ENCODE peak calls at places on chromosomes 13 and 19, in five cellular contexts. One of them, this sample, is unnamed.

GRCh38 chr13:35549481-35549880 is 73.0 kb upstream of the MAB21L1 start:
- DNase-seq in AG04450: no peak
- DNase-seq in fibroblast of the aortic adventitia: peak; percentile 68
- DNase-seq in foreskin fibroblast: peak; percentile 79
- DNase-seq in right lobe of liver: no peak
- DNase-seq in this sample: peak; percentile 21

GRCh38 chr13:89751537-89751936 is 1596.0 kb upstream of the MIR17HG start:
- DNase-seq in AG04450: no peak
- DNase-seq in fibroblast of the aortic adventitia: no peak
- DNase-seq in foreskin fibroblast: no peak
- DNase-seq in right lobe of liver: no peak
- DNase-seq in this sample: no peak

GRCh38 chr19:38880076-38880881 is 2.2 kb upstream of the RINL start:
- DNase-seq in AG04450: no peak
- DNase-seq in fibroblast of the aortic adventitia: no peak
- DNase-seq in foreskin fibroblast: no peak
- DNase-seq in right lobe of liver: no peak
- DNase-seq in this sample: no peak

GRCh38 chr13:43300817-43301216 is 277.4 kb downstream of the DNAJC15 start:
- DNase-seq in AG04450: no peak
- DNase-seq in fibroblast of the aortic adventitia: peak; percentile 76
- DNase-seq in foreskin fibroblast: peak; percentile 81
- DNase-seq in right lobe of liver: no peak
- DNase-seq in this sample: peak; percentile 25

GRCh38 chr19:23099966-23100365 is 16.9 kb upstream of the ZNF730 start:
- DNase-seq in AG04450: no peak
- DNase-seq in fibroblast of the aortic adventitia: no peak
- DNase-seq in foreskin fibroblast: no peak
- DNase-seq in right lobe of liver: no peak
- DNase-seq in this sample: no peak

GRCh38 chr13:50133277-50133953 is 118.2 kb downstream of the KCNRG start:
- DNase-seq in AG04450: no peak
- DNase-seq in fibroblast of the aortic adventitia: no peak
- DNase-seq in foreskin fibroblast: no peak
- DNase-seq in right lobe of liver: no peak
- DNase-seq in this sample: no peak

GRCh38 chr19:7942981-7943443 is 454 bp downstream of the TIMM44 start:
- DNase-seq in AG04450: no peak
- DNase-seq in fibroblast of the aortic adventitia: peak; percentile 13
- DNase-seq in foreskin fibroblast: no peak
- DNase-seq in right lobe of liver: no peak
- DNase-seq in this sample: no peak

GRCh38 chr19:42370068-42370520 is 20.0 kb downstream of the CNFN start:
- DNase-seq in AG04450: no peak
- DNase-seq in fibroblast of the aortic adventitia: no peak
- DNase-seq in foreskin fibroblast: no peak
- DNase-seq in right lobe of liver: no peak
- DNase-seq in this sample: no peak

GRCh38 chr19:8403098-8403819 is 9.8 kb upstream of the MARCHF2 start:
- DNase-seq in AG04450: no peak
- DNase-seq in fibroblast of the aortic adventitia: no peak
- DNase-seq in foreskin fibroblast: no peak
- DNase-seq in right lobe of liver: no peak
- DNase-seq in this sample: no peak

GRCh38 chr13:47372742-47373141 is 475.9 kb upstream of the HTR2A start:
- DNase-seq in AG04450: no peak
- DNase-seq in fibroblast of the aortic adventitia: peak; percentile 5
- DNase-seq in foreskin fibroblast: no peak
- DNase-seq in right lobe of liver: no peak
- DNase-seq in this sample: no peak

GRCh38 chr19:17598953-17599352 is 43.5 kb downstream of the COLGALT1 start:
- DNase-seq in AG04450: no peak
- DNase-seq in fibroblast of the aortic adventitia: no peak
- DNase-seq in foreskin fibroblast: no peak
- DNase-seq in right lobe of liver: no peak
- DNase-seq in this sample: no peak

GRCh38 chr13:34430294-34430693 is 511.8 kb upstream of the NBEA start:
- DNase-seq in AG04450: no peak
- DNase-seq in fibroblast of the aortic adventitia: no peak
- DNase-seq in foreskin fibroblast: peak; percentile 32
- DNase-seq in right lobe of liver: no peak
- DNase-seq in this sample: no peak

GRCh38 chr13:37476874-37477273 is 121.7 kb downstream of the POSTN start:
- DNase-seq in AG04450: no peak
- DNase-seq in fibroblast of the aortic adventitia: peak; percentile 37
- DNase-seq in foreskin fibroblast: peak; percentile 56
- DNase-seq in right lobe of liver: no peak
- DNase-seq in this sample: peak; percentile 77

GRCh38 chr13:29125145-29125933 is 305.2 kb downstream of the MTUS2 start:
- DNase-seq in AG04450: no peak
- DNase-seq in fibroblast of the aortic adventitia: no peak
- DNase-seq in foreskin fibroblast: no peak
- DNase-seq in right lobe of liver: no peak
- DNase-seq in this sample: no peak

GRCh38 chr19:13055213-13056051 is 47.2 kb downstream of the LYL1 start:
- DNase-seq in AG04450: peak; percentile 79
- DNase-seq in fibroblast of the aortic adventitia: peak; percentile 96
- DNase-seq in foreskin fibroblast: peak; percentile 94
- DNase-seq in right lobe of liver: no peak
- DNase-seq in this sample: peak; percentile 99

GRCh38 chr13:93226623-93227279 is at the start of gene GPC6:
- DNase-seq in AG04450: peak; percentile 88
- DNase-seq in fibroblast of the aortic adventitia: peak; percentile 98
- DNase-seq in foreskin fibroblast: peak; percentile 89
- DNase-seq in right lobe of liver: peak; percentile 28
- DNase-seq in this sample: peak; percentile 76

GRCh38 chr13:95530178-95530577 is 22.3 kb upstream of the CLDN10 start:
- DNase-seq in AG04450: no peak
- DNase-seq in fibroblast of the aortic adventitia: peak; percentile 71
- DNase-seq in foreskin fibroblast: peak; percentile 41
- DNase-seq in right lobe of liver: no peak
- DNase-seq in this sample: peak; percentile 93

GRCh38 chr13:97000295-97000925 is 6.1 kb upstream of the OXGR1 start:
- DNase-seq in AG04450: no peak
- DNase-seq in fibroblast of the aortic adventitia: no peak
- DNase-seq in foreskin fibroblast: peak; percentile 44
- DNase-seq in right lobe of liver: no peak
- DNase-seq in this sample: no peak

GRCh38 chr19:31675187-31675913 is 326.1 kb upstream of the TSHZ3 start:
- DNase-seq in AG04450: no peak
- DNase-seq in fibroblast of the aortic adventitia: peak; percentile 54
- DNase-seq in foreskin fibroblast: no peak
- DNase-seq in right lobe of liver: no peak
- DNase-seq in this sample: peak; percentile 18

GRCh38 chr13:73938375-73939070 is 195.7 kb downstream of the KLF12 start:
- DNase-seq in AG04450: peak; percentile 65
- DNase-seq in fibroblast of the aortic adventitia: peak; percentile 82
- DNase-seq in foreskin fibroblast: peak; percentile 80
- DNase-seq in right lobe of liver: no peak
- DNase-seq in this sample: peak; percentile 18

GRCh38 chr19:10568444-10568825 is 344 bp downstream of the CDKN2D start:
- DNase-seq in AG04450: no peak
- DNase-seq in fibroblast of the aortic adventitia: no peak
- DNase-seq in foreskin fibroblast: no peak
- DNase-seq in right lobe of liver: peak; percentile 59
- DNase-seq in this sample: no peak

GRCh38 chr13:34696741-34697140 is 245.3 kb upstream of the NBEA start:
- DNase-seq in AG04450: no peak
- DNase-seq in fibroblast of the aortic adventitia: no peak
- DNase-seq in foreskin fibroblast: no peak
- DNase-seq in right lobe of liver: no peak
- DNase-seq in this sample: no peak

GRCh38 chr13:53200498-53201453 is 172.2 kb downstream of the OLFM4 start:
- DNase-seq in AG04450: no peak
- DNase-seq in fibroblast of the aortic adventitia: no peak
- DNase-seq in foreskin fibroblast: no peak
- DNase-seq in right lobe of liver: peak; percentile 37
- DNase-seq in this sample: peak; percentile 10

GRCh38 chr13:46380242-46380641 is 6.8 kb downstream of the RUBCNL start:
- DNase-seq in AG04450: no peak
- DNase-seq in fibroblast of the aortic adventitia: no peak
- DNase-seq in foreskin fibroblast: no peak
- DNase-seq in right lobe of liver: no peak
- DNase-seq in this sample: no peak

GRCh38 chr19:3808420-3809143 is 22.4 kb upstream of the MATK start:
- DNase-seq in AG04450: no peak
- DNase-seq in fibroblast of the aortic adventitia: no peak
- DNase-seq in foreskin fibroblast: no peak
- DNase-seq in right lobe of liver: no peak
- DNase-seq in this sample: no peak

GRCh38 chr13:109251958-109252357 is 534.4 kb downstream of the IRS2 start:
- DNase-seq in AG04450: no peak
- DNase-seq in fibroblast of the aortic adventitia: peak; percentile 23
- DNase-seq in foreskin fibroblast: no peak
- DNase-seq in right lobe of liver: no peak
- DNase-seq in this sample: no peak

GRCh38 chr19:44303976-44304568 is 753 bp downstream of the ZNF235 start:
- DNase-seq in AG04450: no peak
- DNase-seq in fibroblast of the aortic adventitia: no peak
- DNase-seq in foreskin fibroblast: peak; percentile 23
- DNase-seq in right lobe of liver: no peak
- DNase-seq in this sample: peak; percentile 23

GRCh38 chr13:98707309-98707999 is 45.0 kb downstream of the SLC15A1 start:
- DNase-seq in AG04450: no peak
- DNase-seq in fibroblast of the aortic adventitia: no peak
- DNase-seq in foreskin fibroblast: no peak
- DNase-seq in right lobe of liver: no peak
- DNase-seq in this sample: no peak

GRCh38 chr19:30029721-30030510 is 87.9 kb downstream of the URI1 start:
- DNase-seq in AG04450: no peak
- DNase-seq in fibroblast of the aortic adventitia: peak; percentile 85
- DNase-seq in foreskin fibroblast: peak; percentile 20
- DNase-seq in right lobe of liver: no peak
- DNase-seq in this sample: peak; percentile 23

GRCh38 chr19:40236026-40236355 is 9.5 kb upstream of the CCNP start:
- DNase-seq in AG04450: no peak
- DNase-seq in fibroblast of the aortic adventitia: no peak
- DNase-seq in foreskin fibroblast: no peak
- DNase-seq in right lobe of liver: no peak
- DNase-seq in this sample: no peak

GRCh38 chr19:58582985-58583384 is 9.8 kb upstream of the MZF1 start:
- DNase-seq in AG04450: no peak
- DNase-seq in fibroblast of the aortic adventitia: no peak
- DNase-seq in foreskin fibroblast: no peak
- DNase-seq in right lobe of liver: peak; percentile 11
- DNase-seq in this sample: no peak

GRCh38 chr13:88896466-88896865 is 1225.3 kb downstream of the SLITRK5 start:
- DNase-seq in AG04450: no peak
- DNase-seq in fibroblast of the aortic adventitia: no peak
- DNase-seq in foreskin fibroblast: no peak
- DNase-seq in right lobe of liver: no peak
- DNase-seq in this sample: no peak

GRCh38 chr13:94705081-94705751 is 7.1 kb downstream of the SOX21 start:
- DNase-seq in AG04450: no peak
- DNase-seq in fibroblast of the aortic adventitia: no peak
- DNase-seq in foreskin fibroblast: no peak
- DNase-seq in right lobe of liver: no peak
- DNase-seq in this sample: no peak

GRCh38 chr19:46015080-46015960 is 7.5 kb downstream of the PGLYRP1 start:
- DNase-seq in AG04450: no peak
- DNase-seq in fibroblast of the aortic adventitia: no peak
- DNase-seq in foreskin fibroblast: no peak
- DNase-seq in right lobe of liver: peak; percentile 74
- DNase-seq in this sample: no peak
- H3K4me3 ChIP-seq in AG04450: peak overlapping the region; percentile 7
- H3K4me3 ChIP-seq in fibroblast of the aortic adventitia: no peak overlapping the region
- H3K4me3 ChIP-seq in foreskin fibroblast: no peak overlapping the region
- H3K4me3 ChIP-seq in right lobe of liver: no peak overlapping the region
- H3K4me3 ChIP-seq in this sample: no peak overlapping the region

GRCh38 chr19:2014731-2015610 is 543 bp downstream of the BTBD2 start:
- DNase-seq in AG04450: no peak
- DNase-seq in fibroblast of the aortic adventitia: no peak
- DNase-seq in foreskin fibroblast: no peak
- DNase-seq in right lobe of liver: no peak
- DNase-seq in this sample: no peak

GRCh38 chr19:2015611-2015950 is at the start of gene BTBD2:
- DNase-seq in AG04450: peak; percentile 73
- DNase-seq in fibroblast of the aortic adventitia: peak; percentile 93
- DNase-seq in foreskin fibroblast: peak; percentile 75
- DNase-seq in right lobe of liver: no peak
- DNase-seq in this sample: peak; percentile 50

GRCh38 chr19:2013683-2013961 is 1.9 kb downstream of the BTBD2 start:
- DNase-seq in AG04450: no peak
- DNase-seq in fibroblast of the aortic adventitia: no peak
- DNase-seq in foreskin fibroblast: no peak
- DNase-seq in right lobe of liver: no peak
- DNase-seq in this sample: no peak

GRCh38 chr19:2012941-2013682 is 2.4 kb downstream of the BTBD2 start:
- DNase-seq in AG04450: no peak
- DNase-seq in fibroblast of the aortic adventitia: no peak
- DNase-seq in foreskin fibroblast: no peak
- DNase-seq in right lobe of liver: no peak
- DNase-seq in this sample: no peak

GRCh38 chr19:2014081-2014693 is 1.3 kb downstream of the BTBD2 start:
- DNase-seq in AG04450: no peak
- DNase-seq in fibroblast of the aortic adventitia: no peak
- DNase-seq in foreskin fibroblast: no peak
- DNase-seq in right lobe of liver: no peak
- DNase-seq in this sample: no peak
- H3K4me3 ChIP-seq in AG04450: peak overlapping the region; percentile 72
- H3K4me3 ChIP-seq in fibroblast of the aortic adventitia: peak overlapping the region; percentile 81
- H3K4me3 ChIP-seq in foreskin fibroblast: peak overlapping the region; percentile 64
- H3K4me3 ChIP-seq in right lobe of liver: no peak overlapping the region
- H3K4me3 ChIP-seq in this sample: peak overlapping the region; percentile 50

GRCh38 chr19:46975011-46975917 is 44.4 kb upstream of the NPAS1 start:
- DNase-seq in AG04450: no peak
- DNase-seq in fibroblast of the aortic adventitia: peak; percentile 74
- DNase-seq in foreskin fibroblast: no peak
- DNase-seq in right lobe of liver: no peak
- DNase-seq in this sample: no peak
- H3K4me3 ChIP-seq in AG04450: no peak overlapping the region
- H3K4me3 ChIP-seq in fibroblast of the aortic adventitia: no peak overlapping the region
- H3K4me3 ChIP-seq in foreskin fibroblast: no peak overlapping the region
- H3K4me3 ChIP-seq in right lobe of liver: no peak overlapping the region
- H3K4me3 ChIP-seq in this sample: no peak overlapping the region

GRCh38 chr19:46303702-46304397 is 7.0 kb downstream of the HIF3A start:
- DNase-seq in AG04450: no peak
- DNase-seq in fibroblast of the aortic adventitia: no peak
- DNase-seq in foreskin fibroblast: no peak
- DNase-seq in right lobe of liver: peak; percentile 43
- DNase-seq in this sample: no peak
- H3K4me3 ChIP-seq in AG04450: no peak overlapping the region
- H3K4me3 ChIP-seq in fibroblast of the aortic adventitia: no peak overlapping the region
- H3K4me3 ChIP-seq in foreskin fibroblast: no peak overlapping the region
- H3K4me3 ChIP-seq in right lobe of liver: peak overlapping the region; percentile 11
- H3K4me3 ChIP-seq in this sample: no peak overlapping the region

GRCh38 chr19:34673590-34673989 is 3.4 kb downstream of the SCGB2B2 start:
- DNase-seq in AG04450: no peak
- DNase-seq in fibroblast of the aortic adventitia: no peak
- DNase-seq in foreskin fibroblast: no peak
- DNase-seq in right lobe of liver: no peak
- DNase-seq in this sample: no peak
- H3K4me3 ChIP-seq in AG04450: no peak overlapping the region
- H3K4me3 ChIP-seq in fibroblast of the aortic adventitia: no peak overlapping the region
- H3K4me3 ChIP-seq in foreskin fibroblast: no peak overlapping the region
- H3K4me3 ChIP-seq in right lobe of liver: no peak overlapping the region
- H3K4me3 ChIP-seq in this sample: no peak overlapping the region

GRCh38 chr19:48491793-48492123 is 19.9 kb downstream of the LMTK3 start:
- DNase-seq in AG04450: no peak
- DNase-seq in fibroblast of the aortic adventitia: no peak
- DNase-seq in foreskin fibroblast: no peak
- DNase-seq in right lobe of liver: no peak
- DNase-seq in this sample: no peak
- H3K4me3 ChIP-seq in AG04450: no peak overlapping the region
- H3K4me3 ChIP-seq in fibroblast of the aortic adventitia: no peak overlapping the region
- H3K4me3 ChIP-seq in foreskin fibroblast: no peak overlapping the region
- H3K4me3 ChIP-seq in right lobe of liver: no peak overlapping the region
- H3K4me3 ChIP-seq in this sample: no peak overlapping the region